ENCODE peak calls at places on chromosomes 7 and 10, in four cellular contexts. Q is HepG2, W is mesenchymal stem cell, I is neural progenitor cell. D is an unnamed sample.

GRCh38 chr7:157573244-157573643 is 236.4 kb downstream of the DNAJB6 start:
- DNase-seq in Q (no peak), W (no peak), I (no peak), D (no peak)

GRCh38 chr7:98869374-98870070 is at the start of gene TMEM130:
- DNase-seq in Q (no peak), W (no peak), I (peak), D (no peak)

GRCh38 chr10:99758241-99758891 is 24.1 kb upstream of the ABCC2 start:
- DNase-seq in Q (no peak), W (no peak), I (peak), D (no peak)

GRCh38 chr7:101804642-101805401 is 12.6 kb upstream of the CUX1 start:
- DNase-seq in Q (no peak), W (no peak), I (peak), D (peak)

GRCh38 chr7:95929710-95930295 is 157.4 kb downstream of the DYNC1I1 start:
- DNase-seq in Q (no peak), W (no peak), I (no peak), D (no peak)

GRCh38 chr10:95208702-95209391 is 14.8 kb downstream of the ACSM6 start:
- DNase-seq in Q (no peak), W (peak), I (no peak), D (peak)

GRCh38 chr10:34607894-34608293 is 207.2 kb downstream of the PARD3 start:
- DNase-seq in Q (peak), W (no peak), I (no peak), D (peak)

GRCh38 chr7:81013036-81013435 is 94.2 kb upstream of the SEMA3C start:
- DNase-seq in Q (no peak), W (peak), I (no peak), D (peak)

GRCh38 chr7:149254181-149254858 is 7.7 kb upstream of the ZNF783 start:
- DNase-seq in Q (no peak), W (no peak), I (no peak), D (no peak)

DNA sequence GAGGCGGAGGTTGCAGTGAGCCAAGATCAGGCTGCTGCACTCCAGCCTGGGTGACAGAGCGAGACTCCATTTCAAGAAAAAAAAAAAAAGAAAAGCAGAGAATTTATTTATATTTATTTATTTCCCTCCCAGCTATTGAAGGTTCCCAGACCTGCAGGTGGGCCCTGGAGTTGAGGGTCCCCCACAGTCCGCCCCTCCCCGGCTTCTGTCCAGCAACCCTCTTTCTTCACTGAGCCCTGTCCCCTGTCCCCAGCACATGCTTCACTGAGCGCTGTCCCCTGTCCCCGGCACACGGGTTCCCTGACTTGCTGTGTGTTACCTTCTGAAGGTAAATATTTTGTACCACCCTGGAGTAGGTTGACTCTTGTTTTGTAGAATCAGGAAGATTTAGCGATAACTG is 301.7 kb upstream of the PITRM1 start:
- DNase-seq in Q (no peak), W (no peak), I (no peak), D (no peak)
- H3K27ac ChIP-seq in Q (no peak), W (no peak), I (no peak), D (no peak)

DNA sequence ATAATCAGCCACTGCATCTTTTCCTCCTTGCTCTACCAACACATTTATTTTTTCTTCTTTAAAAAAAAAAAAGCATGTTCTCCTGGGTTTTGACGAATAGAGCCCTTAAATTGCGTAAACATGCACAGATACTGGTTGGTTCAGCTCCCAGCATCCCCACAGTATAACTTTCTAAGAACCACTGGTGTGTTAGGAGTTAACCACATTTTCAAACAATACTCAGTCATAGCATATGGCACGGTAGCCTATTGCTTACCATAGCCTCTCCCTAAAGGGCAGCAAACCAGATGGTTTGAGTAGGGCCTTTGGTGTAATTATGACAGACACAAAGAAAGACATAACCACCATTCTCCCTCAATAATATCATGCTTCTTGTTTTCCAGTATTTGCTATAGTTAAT is 145.0 kb downstream of the LRRC4 start:
- DNase-seq in Q (no peak), W (no peak), I (no peak), D (no peak)
- H3K4me2 ChIP-seq in Q (no peak), W (no peak), I (no peak), D (no peak)

GRCh38 chr7:41507686-41508268 is 195.1 kb downstream of the INHBA start:
- DNase-seq in Q (peak), W (peak), I (no peak), D (no peak)
- H3K27ac ChIP-seq in Q (peak), W (no peak), I (no peak), D (no peak)

DNA sequence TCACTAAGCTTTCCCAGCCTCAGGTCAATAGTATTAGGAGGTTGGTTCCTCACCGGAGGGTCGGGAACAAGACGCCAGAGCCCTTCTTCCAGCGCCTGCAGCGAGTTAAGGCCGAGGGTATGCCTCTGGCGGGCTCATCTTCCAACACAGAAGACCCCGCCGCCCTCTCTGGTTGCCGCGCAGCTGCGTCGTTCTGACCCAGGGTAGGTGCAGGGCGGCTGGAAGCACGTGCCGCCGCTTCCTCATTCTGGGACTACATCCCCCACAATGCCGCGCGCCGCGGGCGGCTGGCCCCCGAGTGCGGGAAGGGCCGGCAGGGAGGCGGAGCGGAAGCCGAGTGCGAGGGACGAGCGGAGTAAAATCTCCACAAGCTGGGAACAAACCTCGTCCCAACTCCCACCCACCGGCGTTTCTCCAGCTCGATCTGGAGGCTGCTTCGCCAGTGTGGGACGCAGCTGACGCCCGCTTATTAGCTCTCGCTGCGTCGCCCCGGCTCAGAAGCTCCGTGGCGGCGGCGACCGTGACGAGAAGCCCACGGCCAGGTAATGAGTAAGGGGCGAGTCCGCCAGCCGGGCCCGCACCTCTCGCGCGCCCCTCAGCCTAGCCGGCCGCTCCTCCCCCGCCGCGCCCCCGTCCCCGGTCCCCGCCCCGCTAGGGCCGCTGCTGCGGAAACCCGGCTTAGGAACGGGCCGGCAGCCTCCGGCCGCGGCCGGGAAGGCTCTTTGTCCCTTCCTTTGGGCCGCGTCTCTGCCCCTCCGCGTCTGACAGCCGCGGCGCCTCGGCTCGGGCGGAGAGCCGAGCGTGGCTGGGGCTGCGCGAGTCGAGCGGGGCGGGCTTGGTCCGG is at the start of gene CCDC126:
- DNase-seq in Q (peak), W (peak), I (peak), D (peak)
- H3K4me2 ChIP-seq in Q (peak), W (peak), I (peak), D (peak)

DNA sequence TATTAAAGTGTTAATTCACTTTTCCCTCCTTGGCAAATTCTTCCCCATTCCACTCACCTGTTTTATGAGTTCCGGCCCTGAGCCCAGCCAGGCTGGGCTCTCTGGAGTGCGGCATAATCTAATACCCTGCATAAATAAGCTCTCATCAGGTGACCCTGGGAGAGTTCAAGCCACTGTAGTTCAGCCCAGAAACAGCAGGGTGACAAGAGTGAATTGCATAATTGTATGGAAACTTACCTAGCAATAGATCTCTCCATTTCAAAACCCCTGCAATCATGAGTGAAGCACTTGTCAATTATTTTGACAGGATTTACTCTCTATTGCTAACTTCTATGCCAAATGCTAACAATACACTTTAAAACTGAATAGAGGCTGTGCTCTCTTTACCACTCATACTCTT is 94.7 kb downstream of the OSBPL3 start:
- DNase-seq in Q (no peak), W (no peak), I (no peak), D (no peak)
- H3K27ac ChIP-seq in Q (no peak), W (no peak), I (no peak), D (no peak)

DNA sequence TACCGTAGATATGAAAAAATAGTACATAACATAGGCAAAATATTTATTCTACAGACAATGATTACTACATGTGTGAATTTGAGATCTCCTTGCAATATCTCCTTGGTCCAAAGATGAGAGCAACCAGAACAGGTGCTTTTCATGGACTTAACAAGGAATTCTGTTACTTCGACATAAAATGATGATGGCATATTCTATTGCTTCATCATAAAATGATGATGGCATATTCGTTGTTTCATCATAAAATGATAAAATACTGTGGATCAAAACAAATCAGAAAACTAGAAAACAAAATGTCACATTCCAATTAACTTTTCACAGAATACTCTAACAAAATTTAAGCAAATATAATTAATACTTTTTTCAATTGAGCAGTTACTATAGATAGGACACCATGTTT is 4.8 kb downstream of the OSBPL3 start:
- DNase-seq in Q (no peak), W (no peak), I (no peak), D (no peak)
- H3K4me2 ChIP-seq in Q (no peak), W (no peak), I (no peak), D (no peak)

GRCh38 chr10:43032613-43033012 is 44.3 kb upstream of the RET start:
- DNase-seq in Q (no peak), W (no peak), I (no peak), D (no peak)
- H3K27ac ChIP-seq in Q (no peak), W (no peak), I (no peak), D (no peak)

GRCh38 chr7:26143298-26144044 is 8.5 kb upstream of the NFE2L3 start:
- DNase-seq in Q (no peak), W (peak), I (no peak), D (peak)
- H3K4me2 ChIP-seq in Q (no peak), W (no peak), I (no peak), D (peak)

GRCh38 chr10:58813573-58813972 is 300.9 kb downstream of the BICC1 start:
- DNase-seq in Q (peak), W (no peak), I (no peak), D (peak)
- H3K27ac ChIP-seq in Q (no peak), W (no peak), I (no peak), D (no peak)

DNA sequence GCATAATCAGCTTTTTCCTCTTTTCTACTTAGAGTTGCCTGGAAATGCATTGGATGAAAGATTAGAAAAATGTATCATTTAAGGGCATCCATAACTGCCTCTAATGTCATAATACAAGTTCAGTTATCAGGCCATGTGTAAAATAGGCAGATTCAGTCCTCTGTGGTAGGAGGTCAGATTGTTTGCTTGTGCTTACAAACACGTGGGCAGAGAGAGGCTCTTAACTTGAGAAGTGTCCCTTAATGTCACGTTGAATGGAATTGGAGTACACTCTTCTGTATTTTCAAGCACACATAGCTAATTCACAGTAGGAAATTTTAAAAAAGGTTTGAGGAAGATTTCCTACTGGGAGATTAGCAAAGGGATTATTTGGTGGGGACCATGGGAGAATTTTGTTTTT is 359.8 kb upstream of the MTPN start:
- DNase-seq in Q (no peak), W (no peak), I (no peak), D (no peak)
- H3K4me2 ChIP-seq in Q (no peak), W (no peak), I (no peak), D (no peak)